ENCODE peak calls at places on chromosomes 3 and 15, in four cellular contexts. One of them, this sample, is unnamed.
A peak's percentile ranks its signal among the peaks of the same experiment; 100 is the strongest.

GRCh38 chr3:47850803-47851417 is 48.0 kb downstream of the DHX30 start:
- DNase-seq in Peyer's patch: no peak
- DNase-seq in A549: no peak
- DNase-seq in heart left ventricle: no peak
- DNase-seq in this sample: no peak

GRCh38 chr3:194573680-194574437 is 59.4 kb downstream of the TMEM44 start:
- DNase-seq in Peyer's patch: peak; percentile 54
- DNase-seq in A549: peak; percentile 39
- DNase-seq in heart left ventricle: peak; percentile 55
- DNase-seq in this sample: no peak

GRCh38 chr3:197599089-197599765 is 43.5 kb upstream of the BDH1 start:
- DNase-seq in Peyer's patch: peak; percentile 89
- DNase-seq in A549: peak; percentile 66
- DNase-seq in heart left ventricle: peak; percentile 73
- DNase-seq in this sample: peak; percentile 74

GRCh38 chr3:82044918-82045715 is 283.7 kb upstream of the GBE1 start:
- DNase-seq in Peyer's patch: no peak
- DNase-seq in A549: no peak
- DNase-seq in heart left ventricle: no peak
- DNase-seq in this sample: no peak

GRCh38 chr15:29126821-29127461 is 142.7 kb downstream of the NSMCE3 start:
- DNase-seq in Peyer's patch: no peak
- DNase-seq in A549: peak; percentile 23
- DNase-seq in heart left ventricle: no peak
- DNase-seq in this sample: no peak

GRCh38 chr15:29596266-29596665 is 226.0 kb downstream of the TJP1 start:
- DNase-seq in Peyer's patch: no peak
- DNase-seq in A549: no peak
- DNase-seq in heart left ventricle: no peak
- DNase-seq in this sample: no peak

GRCh38 chr3:165788531-165788930 is 48.7 kb downstream of the BCHE start:
- DNase-seq in Peyer's patch: no peak
- DNase-seq in A549: no peak
- DNase-seq in heart left ventricle: no peak
- DNase-seq in this sample: no peak

GRCh38 chr15:60703196-60703933 is 224.4 kb upstream of the ICE2 start:
- DNase-seq in Peyer's patch: no peak
- DNase-seq in A549: no peak
- DNase-seq in heart left ventricle: no peak
- DNase-seq in this sample: no peak

GRCh38 chr3:194687638-194688206 is 2.0 kb downstream of the FAM43A start:
- DNase-seq in Peyer's patch: peak; percentile 94
- DNase-seq in A549: peak; percentile 76
- DNase-seq in heart left ventricle: peak; percentile 77
- DNase-seq in this sample: peak; percentile 94

GRCh38 chr15:45857295-45857694 is 222.5 kb downstream of the SQOR start:
- DNase-seq in Peyer's patch: no peak
- DNase-seq in A549: no peak
- DNase-seq in heart left ventricle: no peak
- DNase-seq in this sample: no peak

DNA sequence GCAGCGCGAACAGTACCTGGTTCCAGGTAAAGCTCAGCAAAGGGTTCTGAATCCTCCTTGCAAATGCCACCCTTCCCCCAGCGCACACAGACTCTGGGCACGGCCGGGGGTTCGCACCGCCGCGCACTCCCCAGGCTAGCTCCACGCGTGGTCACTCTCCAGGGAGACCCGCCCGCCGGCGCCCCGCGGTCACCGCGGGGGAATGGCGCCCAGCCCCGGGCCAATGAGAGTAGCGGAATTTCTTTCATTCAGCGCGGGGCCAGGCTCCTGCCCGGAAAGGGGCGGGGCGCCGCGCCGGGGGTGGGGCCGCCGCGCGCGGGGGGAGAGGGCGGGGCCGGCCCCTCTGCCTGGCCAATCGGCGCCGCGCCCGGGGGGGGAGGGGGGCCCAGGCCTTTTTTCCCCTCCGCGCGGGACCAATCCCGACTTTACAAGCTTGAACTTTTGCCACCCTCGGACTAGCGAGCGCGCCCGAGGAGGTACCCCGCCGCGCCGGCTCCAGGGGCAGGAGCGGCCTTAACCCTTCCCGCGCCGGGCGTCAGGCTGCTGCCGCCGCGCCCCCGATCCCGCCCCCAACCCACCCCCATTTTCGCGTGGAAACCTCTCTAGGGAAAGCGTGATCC is 1.1 kb upstream of the SMAD6 start:
- DNase-seq in Peyer's patch: peak; percentile 96
- DNase-seq in A549: peak; percentile 98
- DNase-seq in heart left ventricle: peak; percentile 97
- DNase-seq in this sample: peak; percentile 94
- TF ChIP-seq POLR2A in Peyer's patch: no peak
- TF ChIP-seq POLR2A in A549: peak; percentile 62
- TF ChIP-seq POLR2A in heart left ventricle: no peak
- TF ChIP-seq POLR2A in this sample: no peak

GRCh38 chr15:99074446-99074845 is 30.4 kb upstream of the SYNM start:
- DNase-seq in Peyer's patch: no peak
- DNase-seq in A549: no peak
- DNase-seq in heart left ventricle: no peak
- DNase-seq in this sample: peak; percentile 72
- H3K4me3 ChIP-seq in Peyer's patch: no peak overlapping the region
- H3K4me3 ChIP-seq in A549: no peak overlapping the region
- H3K4me3 ChIP-seq in heart left ventricle: no peak overlapping the region
- H3K4me3 ChIP-seq in this sample: no peak overlapping the region

DNA sequence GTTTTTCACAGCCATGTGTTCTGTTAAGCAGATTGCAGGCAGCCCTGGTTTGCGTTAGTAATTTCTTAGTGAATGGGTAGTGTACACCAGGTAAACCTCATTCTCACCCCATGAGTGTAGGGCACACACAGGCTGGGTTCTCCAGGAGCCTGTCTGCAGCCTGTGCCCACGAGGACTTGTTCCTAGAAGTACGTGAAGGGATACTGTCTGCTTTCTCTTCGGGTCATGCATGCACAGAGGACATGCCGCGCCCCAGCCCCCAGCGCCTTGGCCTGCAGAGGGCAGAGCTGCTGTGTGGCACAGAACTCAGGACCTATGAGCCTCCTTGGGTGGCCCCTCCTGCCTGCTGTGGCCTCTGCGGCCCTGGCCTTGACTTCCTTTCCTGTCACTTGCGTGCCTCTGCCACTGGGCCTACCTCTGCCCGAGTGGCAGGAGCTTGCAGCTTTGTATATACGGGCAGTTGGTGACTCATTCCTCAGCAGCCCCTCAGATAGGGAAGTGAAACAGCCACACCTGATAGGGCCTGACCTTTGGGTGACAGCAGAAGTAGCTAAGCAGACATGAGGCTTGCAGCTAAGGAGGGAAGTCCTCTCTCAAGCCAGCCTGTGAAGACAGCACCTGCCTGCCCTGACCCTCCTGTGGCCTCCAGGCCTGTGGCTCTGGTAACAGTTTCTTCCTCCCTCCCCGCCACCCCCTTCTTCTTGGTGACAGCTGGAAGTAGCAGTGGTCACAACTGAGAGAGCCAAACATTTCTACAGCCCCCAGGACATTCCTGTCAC is 19.5 kb downstream of the PPCDC start:
- DNase-seq in Peyer's patch: peak; percentile 96
- DNase-seq in A549: peak; percentile 76
- DNase-seq in heart left ventricle: peak; percentile 84
- DNase-seq in this sample: peak; percentile 68
- TF ChIP-seq CTCF in Peyer's patch: peak; percentile 74
- TF ChIP-seq CTCF in A549: peak; percentile 58
- TF ChIP-seq CTCF in heart left ventricle: peak; percentile 64
- TF ChIP-seq CTCF in this sample: no peak

GRCh38 chr3:50122661-50123391 is 32.3 kb upstream of the SEMA3F start:
- DNase-seq in Peyer's patch: no peak
- DNase-seq in A549: no peak
- DNase-seq in heart left ventricle: no peak
- DNase-seq in this sample: no peak

GRCh38 chr3:50122071-50122470 is 33.1 kb upstream of the SEMA3F start:
- DNase-seq in Peyer's patch: no peak
- DNase-seq in A549: no peak
- DNase-seq in heart left ventricle: no peak
- DNase-seq in this sample: no peak

GRCh38 chr3:50125541-50126286 is 29.4 kb upstream of the SEMA3F start:
- DNase-seq in Peyer's patch: no peak
- DNase-seq in A549: no peak
- DNase-seq in heart left ventricle: no peak
- DNase-seq in this sample: no peak

GRCh38 chr3:50124363-50125226 is 30.5 kb upstream of the SEMA3F start:
- DNase-seq in Peyer's patch: no peak
- DNase-seq in A549: no peak
- DNase-seq in heart left ventricle: no peak
- DNase-seq in this sample: no peak

DNA sequence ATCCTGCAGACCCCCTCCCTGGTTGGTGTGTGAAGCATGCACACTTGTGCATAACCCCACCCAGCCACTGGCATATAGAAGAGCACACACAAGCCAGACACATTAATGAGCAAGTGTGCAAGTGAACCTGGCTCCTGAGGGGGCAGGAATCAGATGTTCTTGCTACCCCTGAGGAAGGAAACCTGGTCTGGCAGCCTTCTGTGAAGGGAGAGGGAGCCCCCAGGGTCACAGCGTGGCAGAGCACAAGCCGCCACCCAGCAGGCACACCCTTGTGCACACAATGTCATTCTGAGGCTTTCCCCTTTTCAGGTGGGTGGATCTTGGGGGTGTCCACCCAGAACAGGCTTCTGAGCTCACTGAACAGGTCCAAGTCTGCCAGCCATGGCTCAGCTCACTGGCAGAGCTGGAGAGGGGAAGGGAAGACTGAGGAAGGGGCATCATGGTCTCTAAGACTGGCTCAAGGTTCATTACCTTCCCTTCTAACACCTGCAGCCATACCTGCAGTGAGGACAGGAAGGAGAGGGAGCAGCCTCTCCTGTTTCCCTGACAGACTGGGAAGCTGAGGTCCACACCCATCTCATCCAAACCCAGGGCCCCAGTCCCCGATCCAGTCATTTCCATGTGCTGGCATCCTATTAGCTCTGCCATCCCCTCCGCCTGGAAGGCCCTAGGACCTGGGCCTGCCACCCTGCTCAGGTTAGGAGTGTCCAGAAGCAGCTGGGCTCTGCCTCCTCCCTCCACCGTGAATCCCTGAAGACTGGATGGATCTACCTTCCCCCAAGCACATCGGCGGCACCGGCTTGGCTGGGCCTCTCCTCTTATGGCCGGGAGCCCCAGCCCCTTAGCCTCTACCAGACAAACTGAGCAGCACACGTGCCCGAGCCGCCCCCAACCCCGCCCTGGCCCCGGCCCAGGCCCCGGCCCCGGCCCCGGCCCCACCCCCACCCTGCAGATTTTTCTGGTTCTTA is 31.4 kb upstream of the SEMA3F start:
- DNase-seq in Peyer's patch: no peak
- DNase-seq in A549: no peak
- DNase-seq in heart left ventricle: no peak
- DNase-seq in this sample: no peak
- TF ChIP-seq POLR2A in Peyer's patch: no peak
- TF ChIP-seq POLR2A in A549: no peak
- TF ChIP-seq POLR2A in heart left ventricle: no peak
- TF ChIP-seq POLR2A in this sample: no peak

GRCh38 chr15:81274932-81275341 is 49.0 kb downstream of the STARD5 start:
- DNase-seq in Peyer's patch: peak; percentile 89
- DNase-seq in A549: peak; percentile 80
- DNase-seq in heart left ventricle: peak; percentile 81
- DNase-seq in this sample: peak; percentile 93
- H3K4me3 ChIP-seq in Peyer's patch: no peak overlapping the region
- H3K4me3 ChIP-seq in A549: no peak overlapping the region
- H3K4me3 ChIP-seq in heart left ventricle: no peak overlapping the region
- H3K4me3 ChIP-seq in this sample: no peak overlapping the region

GRCh38 chr3:75978686-75979085 is 193.3 kb upstream of the ZNF717 start:
- DNase-seq in Peyer's patch: no peak
- DNase-seq in A549: no peak
- DNase-seq in heart left ventricle: no peak
- DNase-seq in this sample: no peak

GRCh38 chr3:75983609-75984290 is 198.4 kb upstream of the ZNF717 start:
- DNase-seq in Peyer's patch: no peak
- DNase-seq in A549: no peak
- DNase-seq in heart left ventricle: no peak
- DNase-seq in this sample: no peak

GRCh38 chr3:75985432-75985831 is 200.1 kb upstream of the ZNF717 start:
- DNase-seq in Peyer's patch: no peak
- DNase-seq in A549: no peak
- DNase-seq in heart left ventricle: no peak
- DNase-seq in this sample: no peak

DNA sequence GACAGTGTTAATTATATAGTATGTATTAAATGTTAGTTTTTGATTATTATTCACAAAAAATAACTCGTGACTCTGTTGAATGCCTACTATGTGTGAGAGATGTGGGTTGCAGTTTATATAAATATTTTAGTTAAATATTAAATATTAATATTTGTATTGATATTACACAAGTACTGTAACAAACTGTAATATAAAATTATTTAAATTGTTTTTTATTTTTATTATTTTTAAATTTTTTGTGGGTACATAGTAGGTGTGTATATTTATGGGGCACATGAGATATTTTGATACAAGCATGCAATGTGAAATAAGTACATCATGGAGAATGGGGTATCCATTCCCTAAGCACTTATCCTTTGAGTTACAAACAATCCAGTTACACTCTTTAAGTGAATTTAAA is 196.1 kb upstream of the ZNF717 start:
- DNase-seq in Peyer's patch: no peak
- DNase-seq in A549: no peak
- DNase-seq in heart left ventricle: no peak
- DNase-seq in this sample: no peak
- TF ChIP-seq CTCF in Peyer's patch: no peak
- TF ChIP-seq CTCF in A549: no peak
- TF ChIP-seq CTCF in heart left ventricle: no peak
- TF ChIP-seq CTCF in this sample: no peak

DNA sequence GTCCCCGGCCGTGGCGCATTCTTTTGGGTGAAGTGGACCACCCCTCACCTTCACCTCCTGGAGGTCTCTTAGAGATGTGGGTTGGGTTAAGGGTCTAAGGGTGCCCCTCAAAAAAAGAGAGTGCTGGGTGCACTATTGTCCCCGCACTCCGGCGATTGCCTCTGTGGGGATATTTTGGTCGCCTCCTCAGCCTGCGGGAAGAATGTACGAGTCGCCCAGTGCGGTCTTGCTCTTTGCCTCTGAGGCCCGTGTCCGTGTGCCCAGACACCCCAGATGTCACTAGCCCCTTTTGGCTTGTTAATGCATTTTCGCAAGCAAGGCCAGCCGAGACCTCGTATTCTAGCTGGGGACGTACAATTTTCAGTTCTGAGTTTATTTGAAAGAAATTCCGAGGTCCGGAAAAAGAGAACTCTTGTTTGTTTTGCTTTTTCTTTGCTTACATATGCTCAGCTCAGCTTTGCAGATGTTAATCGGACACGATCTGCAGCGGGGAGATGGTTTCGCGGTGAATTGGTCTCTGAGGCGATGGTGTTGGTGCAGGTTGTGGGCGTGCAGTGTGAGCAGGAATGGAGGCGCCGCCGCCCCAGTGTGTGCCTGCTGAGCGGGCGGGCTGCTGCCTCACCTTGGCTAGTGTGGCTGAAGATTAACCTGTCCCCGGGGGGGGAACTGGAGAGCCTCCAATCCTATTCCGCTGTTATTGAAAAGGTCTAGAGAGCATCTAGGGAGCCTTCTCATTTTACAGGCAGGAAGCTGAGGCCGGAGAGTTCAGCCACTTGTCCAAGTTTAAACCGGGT is 1.4 kb downstream of the ST6GAL1 start:
- DNase-seq in Peyer's patch: peak; percentile 81
- DNase-seq in A549: no peak
- DNase-seq in heart left ventricle: peak; percentile 56
- DNase-seq in this sample: peak; percentile 29
- TF ChIP-seq POLR2A in Peyer's patch: no peak
- TF ChIP-seq POLR2A in A549: no peak
- TF ChIP-seq POLR2A in heart left ventricle: no peak
- TF ChIP-seq POLR2A in this sample: no peak